ENCODE peak calls at places on chromosomes 11 and 22, in five cellular contexts. V is stimulated activated naive CD8-positive, alpha-beta T cell treated with anti-CD3 and anti-CD28 coated beads, Interleukin-15, amount 100 ng/mL, for 72 hours; X is M059J; Y is stimulated activated CD4-positive, alpha-beta T cell treated with anti-CD3 and anti-CD28 coated beads, Interleukin-4, amount 100 ng/mL, for 24 hours; L is iPS-NIHi11. J is an unnamed sample.

GRCh38 chr22:19766506-19767426 is 6.2 kb downstream of the TBX1 start:
- DNase-seq in Y (peak), V (peak), X (peak), L (no peak), J (peak)

GRCh38 chr11:95512177-95512576 is 277.4 kb downstream of the FAM76B start:
- DNase-seq in V (no peak), X (no peak), Y (no peak), L (no peak), J (no peak)

GRCh38 chr11:45997599-45997998 is 75.1 kb downstream of the LARGE2 start:
- DNase-seq in X (no peak), L (no peak), V (no peak), Y (no peak), J (peak)

GRCh38 chr11:69008774-69009440 is 4.1 kb downstream of the MRGPRF start:
- DNase-seq in L (peak), Y (no peak), X (peak), V (no peak), J (peak)

GRCh38 chr22:20444325-20444724 is 6.7 kb upstream of the SCARF2 start:
- DNase-seq in V (no peak), Y (no peak), L (no peak), X (no peak), J (no peak)

GRCh38 chr11:9688716-9689511 is 25.0 kb downstream of the SWAP70 start:
- DNase-seq in Y (no peak), V (no peak), L (no peak), X (peak), J (peak)

GRCh38 chr11:5992604-5993251 is 5.9 kb upstream of the OR52L1 start:
- DNase-seq in Y (no peak), V (no peak), L (peak), X (peak), J (peak)

GRCh38 chr22:20173246-20173645 is 22.4 kb upstream of the CCDC188 start:
- DNase-seq in V (no peak), L (no peak), X (no peak), Y (no peak), J (no peak)

GRCh38 chr11:71198141-71198822 is 54.1 kb downstream of the SHANK2 start:
- DNase-seq in L (no peak), X (no peak), V (no peak), Y (no peak), J (no peak)

GRCh38 chr11:59679347-59679746 is 10.5 kb upstream of the PATL1 start:
- DNase-seq in L (no peak), X (no peak), Y (no peak), V (no peak), J (peak)

GRCh38 chr22:30969532-30970355 is 679 bp downstream of the TUG1 start:
- DNase-seq in X (peak), Y (peak), L (no peak), V (peak), J (peak)

GRCh38 chr11:64571410-64572091 is 19.5 kb upstream of the SLC22A12 start:
- DNase-seq in Y (no peak), V (no peak), L (peak), X (peak), J (peak)

GRCh38 chr11:11157201-11157600 is 195.8 kb downstream of the CSNK2A3 start:
- DNase-seq in Y (peak), V (peak), L (peak), X (peak), J (peak)

J was measured in mesendoderm.